ENCODE peak calls at places on chromosomes 2 and 18, in ten cellular contexts. Z, S, U, I, F, G, Q, L, P and J are unnamed samples.
A peak's percentile ranks its signal among the peaks of the same experiment; 100 is the strongest.

GRCh38 chr2:232327089-232328037 is 51.2 kb upstream of the ALPP start:
- DNase-seq in Z (peak; percentile 82), S (peak; percentile 79), U (peak; percentile 39), I (peak; percentile 26), F (peak; percentile 79), G (peak; percentile 58), Q (peak; percentile 84), L (peak; percentile 64), P (peak; percentile 64), J (no peak)

GRCh38 chr2:100237770-100238169 is 84.5 kb downstream of the LONRF2 start:
- DNase-seq in Z (no peak), S (no peak), U (no peak), I (no peak), F (no peak), G (no peak), Q (no peak), L (no peak), P (peak; percentile 25), J (no peak)

GRCh38 chr2:235083822-235084221 is 132.0 kb downstream of the SH3BP4 start:
- DNase-seq in Z (peak; percentile 24), S (no peak), U (no peak), I (no peak), F (no peak), G (no peak), Q (no peak), L (no peak), P (no peak), J (no peak)

GRCh38 chr2:234241656-234242445 is 191.3 kb downstream of the SPP2 start:
- DNase-seq in Z (no peak), S (no peak), U (no peak), I (no peak), F (peak; percentile 52), G (no peak), Q (no peak), L (no peak), P (no peak), J (no peak)

GRCh38 chr2:7730449-7730848 is 813.2 kb downstream of the RNF144A start:
- DNase-seq in Z (no peak), S (no peak), U (no peak), I (no peak), F (no peak), G (no peak), Q (no peak), L (no peak), P (no peak), J (no peak)

GRCh38 chr2:173590278-173590811 is 235.7 kb downstream of the CDCA7 start:
- DNase-seq in Z (no peak), S (peak; percentile 61), U (no peak), I (peak; percentile 82), F (peak; percentile 84), G (no peak), Q (peak; percentile 20), L (no peak), P (no peak), J (peak; percentile 73)

GRCh38 chr18:47798366-47798765 is 132.1 kb downstream of the SMAD2 start:
- DNase-seq in Z (no peak), S (no peak), U (no peak), I (no peak), F (no peak), G (no peak), Q (no peak), L (no peak), P (no peak), J (no peak)

GRCh38 chr2:130344578-130344977 is 1.9 kb downstream of the IMP4 start:
- DNase-seq in Z (no peak), S (no peak), U (no peak), I (no peak), F (no peak), G (no peak), Q (no peak), L (no peak), P (no peak), J (no peak)

GRCh38 chr2:235596272-235596671 is 102.4 kb downstream of the AGAP1 start:
- DNase-seq in Z (no peak), S (no peak), U (no peak), I (no peak), F (no peak), G (no peak), Q (no peak), L (no peak), P (no peak), J (no peak)

GRCh38 chr2:55923091-55923977 is at the start of gene EFEMP1:
- DNase-seq in Z (peak; percentile 74), S (peak; percentile 82), U (peak; percentile 82), I (no peak), F (peak; percentile 74), G (no peak), Q (peak; percentile 49), L (peak; percentile 80), P (peak; percentile 71), J (no peak)

GRCh38 chr2:100893753-100894530 is 74.0 kb downstream of the NPAS2 start:
- DNase-seq in Z (peak; percentile 69), S (no peak), U (no peak), I (no peak), F (no peak), G (no peak), Q (no peak), L (no peak), P (no peak), J (no peak)

GRCh38 chr2:98935111-98935770 is 784 bp downstream of the CRACDL start:
- DNase-seq in Z (no peak), S (no peak), U (no peak), I (no peak), F (no peak), G (no peak), Q (no peak), L (no peak), P (no peak), J (no peak)

GRCh38 chr2:159946326-159946992 is 116.0 kb downstream of the PLA2R1 start:
- DNase-seq in Z (no peak), S (no peak), U (no peak), I (no peak), F (peak; percentile 78), G (no peak), Q (no peak), L (no peak), P (no peak), J (no peak)

GRCh38 chr2:186526281-186526680 is 40.2 kb downstream of the ZC3H15 start:
- DNase-seq in Z (no peak), S (no peak), U (no peak), I (no peak), F (no peak), G (no peak), Q (no peak), L (no peak), P (no peak), J (no peak)

GRCh38 chr2:10382313-10383061 is 65.6 kb downstream of the ODC1 start:
- DNase-seq in Z (peak; percentile 71), S (peak; percentile 87), U (no peak), I (no peak), F (no peak), G (peak; percentile 87), Q (peak; percentile 58), L (no peak), P (no peak), J (no peak)

GRCh38 chr2:217555075-217555876 is 447.5 kb downstream of the TNS1 start:
- DNase-seq in Z (no peak), S (no peak), U (peak; percentile 79), I (no peak), F (peak; percentile 2), G (no peak), Q (no peak), L (peak; percentile 63), P (no peak), J (no peak)

GRCh38 chr2:51329512-51329911 is 297.6 kb upstream of the NRXN1 start:
- DNase-seq in Z (no peak), S (no peak), U (no peak), I (peak; percentile 33), F (peak; percentile 87), G (no peak), Q (no peak), L (no peak), P (no peak), J (no peak)

GRCh38 chr18:63844254-63844653 is 43.3 kb upstream of the SERPINB2 start:
- DNase-seq in Z (peak; percentile 52), S (no peak), U (no peak), I (no peak), F (peak; percentile 77), G (no peak), Q (no peak), L (no peak), P (peak; percentile 34), J (no peak)

GRCh38 chr2:172226244-172227061 is 123.8 kb upstream of the DLX2 start:
- DNase-seq in Z (no peak), S (no peak), U (no peak), I (no peak), F (no peak), G (no peak), Q (peak; percentile 83), L (no peak), P (no peak), J (no peak)

GRCh38 chr2:216590780-216591179 is 42.4 kb upstream of the IGFBP2 start:
- DNase-seq in Z (no peak), S (no peak), U (peak; percentile 88), I (no peak), F (peak; percentile 62), G (no peak), Q (peak; percentile 21), L (peak; percentile 82), P (no peak), J (no peak)

GRCh38 chr2:19360881-19361321 is 2.5 kb upstream of the OSR1 start:
- DNase-seq in Z (no peak), S (no peak), U (no peak), I (no peak), F (no peak), G (no peak), Q (no peak), L (no peak), P (no peak), J (no peak)
- H3K4me3 ChIP-seq in Z (no peak overlapping the region), S (peak overlapping the region; percentile 71), U (no peak overlapping the region), I (no peak overlapping the region), F (peak overlapping the region; percentile 75), G (no peak overlapping the region), Q (peak overlapping the region; percentile 37), L (no peak overlapping the region), P (peak overlapping the region; percentile 27), J (no peak overlapping the region)

GRCh38 chr2:119304852-119305251 is 61.8 kb downstream of the C2orf76 start:
- DNase-seq in Z (no peak), S (no peak), U (no peak), I (no peak), F (no peak), G (no peak), Q (no peak), L (no peak), P (no peak), J (no peak)
- TF ChIP-seq CTCF in Z (no peak), S (no peak), U (no peak), I (no peak), F (no peak), G (no peak), Q (no peak), L (no peak), P (no peak), J (no peak)

DNA sequence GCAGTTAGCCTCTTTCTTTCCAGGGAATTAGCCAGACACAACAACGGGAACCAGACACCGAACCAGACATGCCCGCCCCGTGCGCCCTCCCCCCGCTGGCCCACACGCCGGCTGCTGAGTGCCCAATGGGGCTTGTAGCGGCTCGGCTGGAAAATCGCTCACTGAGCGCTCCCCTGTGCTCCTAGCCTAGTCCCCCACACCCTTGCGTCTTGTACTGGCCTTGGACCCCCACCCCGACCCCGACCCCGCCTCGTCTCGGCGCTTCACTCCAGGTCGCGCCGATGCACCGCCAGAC is 1.3 kb downstream of the GAD1 start:
- DNase-seq in Z (no peak), S (no peak), U (no peak), I (no peak), F (no peak), G (no peak), Q (no peak), L (no peak), P (no peak), J (no peak)
- H3K4me3 ChIP-seq in Z (peak overlapping the region; percentile 38), S (no peak overlapping the region), U (peak overlapping the region; percentile 36), I (no peak overlapping the region), F (no peak overlapping the region), G (no peak overlapping the region), Q (peak overlapping the region; percentile 32), L (no peak overlapping the region), P (peak overlapping the region; percentile 45), J (peak overlapping the region; percentile 51)

GRCh38 chr2:164624296-164624695 is 3.0 kb upstream of the GRB14 start:
- DNase-seq in Z (no peak), S (no peak), U (no peak), I (no peak), F (no peak), G (no peak), Q (no peak), L (no peak), P (no peak), J (no peak)
- TF ChIP-seq CTCF in Z (no peak), S (no peak), U (no peak), I (no peak), F (no peak), G (no peak), Q (no peak), L (no peak), P (no peak), J (no peak)